ENCODE peak calls at places on chromosomes 11 and 22, in ten cellular contexts. One of them, this sample, is unnamed.

GRCh38 chr11:11958403-11958802 is 50.0 kb downstream of the DKK3 start:
- DNase-seq in right cardiac atrium: no peak
- DNase-seq in memory B cell: no peak
- DNase-seq in ovary: no peak
- DNase-seq in mesendoderm: no peak
- DNase-seq in T-cell: no peak
- DNase-seq in AG04449: no peak
- DNase-seq in adrenal gland: no peak
- DNase-seq in A172: no peak
- DNase-seq in HepG2: no peak
- DNase-seq in this sample: no peak

GRCh38 chr11:108289699-108290098 is 66.8 kb downstream of the ATM start:
- DNase-seq in right cardiac atrium: no peak
- DNase-seq in memory B cell: peak; percentile 26
- DNase-seq in ovary: no peak
- DNase-seq in mesendoderm: no peak
- DNase-seq in T-cell: no peak
- DNase-seq in AG04449: no peak
- DNase-seq in adrenal gland: no peak
- DNase-seq in A172: no peak
- DNase-seq in HepG2: no peak
- DNase-seq in this sample: no peak

GRCh38 chr22:39592104-39593060 is 21.8 kb downstream of the CACNA1I start:
- DNase-seq in right cardiac atrium: no peak
- DNase-seq in memory B cell: no peak
- DNase-seq in ovary: peak; percentile 72
- DNase-seq in mesendoderm: peak; percentile 72
- DNase-seq in T-cell: no peak
- DNase-seq in AG04449: peak; percentile 16
- DNase-seq in adrenal gland: peak; percentile 97
- DNase-seq in A172: peak; percentile 85
- DNase-seq in HepG2: no peak
- DNase-seq in this sample: peak; percentile 59

GRCh38 chr11:1889941-1890855 is 1.5 kb downstream of the PRR33 start:
- DNase-seq in right cardiac atrium: peak; percentile 62
- DNase-seq in memory B cell: no peak
- DNase-seq in ovary: no peak
- DNase-seq in mesendoderm: no peak
- DNase-seq in T-cell: no peak
- DNase-seq in AG04449: no peak
- DNase-seq in adrenal gland: no peak
- DNase-seq in A172: no peak
- DNase-seq in HepG2: no peak
- DNase-seq in this sample: no peak

GRCh38 chr11:112219476-112220232 is 6.6 kb upstream of the PTS start:
- DNase-seq in right cardiac atrium: no peak
- DNase-seq in memory B cell: peak; percentile 70
- DNase-seq in ovary: peak; percentile 43
- DNase-seq in mesendoderm: peak; percentile 77
- DNase-seq in T-cell: peak; percentile 47
- DNase-seq in AG04449: no peak
- DNase-seq in adrenal gland: peak; percentile 57
- DNase-seq in A172: peak; percentile 68
- DNase-seq in HepG2: peak; percentile 72
- DNase-seq in this sample: peak; percentile 49

GRCh38 chr22:28822930-28823481 is 22.6 kb upstream of the XBP1 start:
- DNase-seq in right cardiac atrium: no peak
- DNase-seq in memory B cell: no peak
- DNase-seq in ovary: no peak
- DNase-seq in mesendoderm: no peak
- DNase-seq in T-cell: peak; percentile 67
- DNase-seq in AG04449: no peak
- DNase-seq in adrenal gland: no peak
- DNase-seq in A172: no peak
- DNase-seq in HepG2: peak; percentile 73
- DNase-seq in this sample: no peak

GRCh38 chr11:43921561-43922294 is 20.7 kb upstream of the C11orf96 start:
- DNase-seq in right cardiac atrium: no peak
- DNase-seq in memory B cell: no peak
- DNase-seq in ovary: no peak
- DNase-seq in mesendoderm: no peak
- DNase-seq in T-cell: no peak
- DNase-seq in AG04449: no peak
- DNase-seq in adrenal gland: no peak
- DNase-seq in A172: no peak
- DNase-seq in HepG2: no peak
- DNase-seq in this sample: no peak

GRCh38 chr11:104893876-104894275 is 4.4 kb downstream of the CASP12 start:
- DNase-seq in right cardiac atrium: no peak
- DNase-seq in memory B cell: no peak
- DNase-seq in ovary: no peak
- DNase-seq in mesendoderm: no peak
- DNase-seq in T-cell: no peak
- DNase-seq in AG04449: no peak
- DNase-seq in adrenal gland: no peak
- DNase-seq in A172: no peak
- DNase-seq in HepG2: no peak
- DNase-seq in this sample: no peak

GRCh38 chr22:33302549-33302948 is 244.4 kb upstream of the SYN3 start:
- DNase-seq in right cardiac atrium: no peak
- DNase-seq in memory B cell: no peak
- DNase-seq in ovary: no peak
- DNase-seq in mesendoderm: no peak
- DNase-seq in T-cell: no peak
- DNase-seq in AG04449: no peak
- DNase-seq in adrenal gland: no peak
- DNase-seq in A172: no peak
- DNase-seq in HepG2: no peak
- DNase-seq in this sample: no peak

GRCh38 chr11:120238968-120239620 is 846 bp upstream of the POU2F3 start:
- DNase-seq in right cardiac atrium: no peak
- DNase-seq in memory B cell: no peak
- DNase-seq in ovary: no peak
- DNase-seq in mesendoderm: no peak
- DNase-seq in T-cell: no peak
- DNase-seq in AG04449: no peak
- DNase-seq in adrenal gland: no peak
- DNase-seq in A172: no peak
- DNase-seq in HepG2: no peak
- DNase-seq in this sample: no peak

GRCh38 chr22:28927526-28928089 is 44.2 kb downstream of the ZNRF3 start:
- DNase-seq in right cardiac atrium: no peak
- DNase-seq in memory B cell: no peak
- DNase-seq in ovary: no peak
- DNase-seq in mesendoderm: no peak
- DNase-seq in T-cell: no peak
- DNase-seq in AG04449: no peak
- DNase-seq in adrenal gland: no peak
- DNase-seq in A172: no peak
- DNase-seq in HepG2: no peak
- DNase-seq in this sample: no peak

GRCh38 chr11:33987975-33988580 is 63.5 kb upstream of the CAPRIN1 start:
- DNase-seq in right cardiac atrium: peak; percentile 74
- DNase-seq in memory B cell: peak; percentile 75
- DNase-seq in ovary: peak; percentile 63
- DNase-seq in mesendoderm: peak; percentile 90
- DNase-seq in T-cell: peak; percentile 83
- DNase-seq in AG04449: no peak
- DNase-seq in adrenal gland: peak; percentile 75
- DNase-seq in A172: peak; percentile 66
- DNase-seq in HepG2: peak; percentile 72
- DNase-seq in this sample: peak; percentile 69

GRCh38 chr11:44072757-44073658 is 6.9 kb downstream of the ACCS start:
- DNase-seq in right cardiac atrium: no peak
- DNase-seq in memory B cell: no peak
- DNase-seq in ovary: no peak
- DNase-seq in mesendoderm: no peak
- DNase-seq in T-cell: no peak
- DNase-seq in AG04449: no peak
- DNase-seq in adrenal gland: no peak
- DNase-seq in A172: no peak
- DNase-seq in HepG2: no peak
- DNase-seq in this sample: no peak